ENCODE peak calls at places on chromosome 11, in four cellular contexts. G is upper lobe of right lung, Z is Panc1, E is heart right ventricle. R is an unnamed sample.

GRCh38 chr11:125517116-125517804 is 21.2 kb upstream of the FEZ1 start:
- ATAC-seq in Z (no peak), G (no peak), E (no peak), R (no peak)

GRCh38 chr11:15114501-15115475 is at the start of gene INSC:
- ATAC-seq in G (peak), E (peak), Z (peak), R (no peak)

GRCh38 chr11:32821517-32821916 is 8.2 kb upstream of the PRRG4 start:
- ATAC-seq in Z (no peak), G (no peak), E (no peak), R (no peak)

GRCh38 chr11:71190551-71190950 is 61.8 kb downstream of the SHANK2 start:
- ATAC-seq in E (no peak), G (no peak), Z (no peak), R (no peak)

GRCh38 chr11:1505480-1505879 is 18.9 kb upstream of the MOB2 start:
- ATAC-seq in G (no peak), E (no peak), Z (no peak), R (no peak)

GRCh38 chr11:72970557-72971118 is 156.4 kb downstream of the ATG16L2 start:
- ATAC-seq in E (no peak), G (no peak), Z (no peak), R (no peak)

GRCh38 chr11:26622201-26622600 is 50.1 kb upstream of the MUC15 start:
- ATAC-seq in Z (no peak), E (no peak), G (no peak), R (no peak)

GRCh38 chr11:10651579-10652361 is 41.8 kb downstream of the IRAG1 start:
- ATAC-seq in Z (no peak), E (peak), G (no peak), R (no peak)

GRCh38 chr11:106990322-106990721 is 28.0 kb downstream of the GUCY1A2 start:
- ATAC-seq in Z (no peak), E (peak), G (no peak), R (no peak)

GRCh38 chr11:16403851-16404250 is 47.5 kb upstream of the SOX6 start:
- ATAC-seq in G (no peak), E (no peak), Z (no peak), R (no peak)

GRCh38 chr11:86671386-86672006 is 920 bp downstream of the ME3 start:
- ATAC-seq in G (peak), E (peak), Z (peak), R (peak)

GRCh38 chr11:126345759-126346585 is 9.5 kb upstream of the ST3GAL4 start:
- ATAC-seq in Z (no peak), G (peak), E (peak), R (peak)

GRCh38 chr11:725624-726202 is 19.7 kb downstream of the EPS8L2 start:
- ATAC-seq in E (no peak), G (no peak), Z (no peak), R (no peak)

GRCh38 chr11:36729765-36730164 is 131.7 kb upstream of the RAG2 start:
- ATAC-seq in Z (no peak), E (no peak), G (no peak), R (no peak)

GRCh38 chr11:10561043-10561818 is 7.2 kb downstream of the LYVE1 start:
- ATAC-seq in E (peak), Z (peak), G (peak), R (no peak)

GRCh38 chr11:69970785-69971535 is 107.2 kb upstream of the ANO1 start:
- ATAC-seq in E (no peak), G (no peak), Z (no peak), R (no peak)

GRCh38 chr11:61656347-61657077 is 23.7 kb upstream of the DAGLA start:
- ATAC-seq in G (peak), E (peak), Z (no peak), R (no peak)

GRCh38 chr11:97279341-97279740 is 889.5 kb downstream of the JRKL start:
- ATAC-seq in G (peak), Z (no peak), E (no peak), R (no peak)

GRCh38 chr11:83174008-83174407 is 17.1 kb downstream of the PCF11 start:
- ATAC-seq in E (peak), G (peak), Z (no peak), R (no peak)

GRCh38 chr11:6219359-6219758 is 14.0 kb downstream of the C11orf42 start:
- ATAC-seq in E (peak), Z (peak), G (peak), R (peak)

GRCh38 chr11:128512478-128513127 is 74.8 kb downstream of the ETS1 start:
- ATAC-seq in Z (no peak), G (no peak), E (no peak), R (no peak)

GRCh38 chr11:1858154-1858553 is 5.3 kb downstream of the LSP1 start:
- ATAC-seq in G (peak), E (no peak), Z (no peak), R (no peak)

GRCh38 chr11:1889527-1889930 is 2.2 kb downstream of the PRR33 start:
- ATAC-seq in E (peak), Z (no peak), G (peak), R (no peak)

GRCh38 chr11:128523616-128524015 is 63.7 kb downstream of the ETS1 start:
- ATAC-seq in E (no peak), Z (no peak), G (no peak), R (no peak)

GRCh38 chr11:69499216-69499945 is 17.9 kb downstream of the LINC01488 start:
- ATAC-seq in Z (peak), G (no peak), E (no peak), R (no peak)

GRCh38 chr11:118005224-118006152 is 19.3 kb downstream of the IL10RA start:
- ATAC-seq in G (no peak), E (no peak), Z (no peak), R (no peak)

GRCh38 chr11:120516461-120517389 is 5.2 kb downstream of the GRIK4 start:
- ATAC-seq in E (peak), G (no peak), Z (no peak), R (peak)

GRCh38 chr11:113401718-113402117 is 14.1 kb downstream of the ANKK1 start:
- ATAC-seq in E (peak), G (peak), Z (no peak), R (peak)

GRCh38 chr11:35146074-35146521 is 7.1 kb downstream of the CD44 start:
- ATAC-seq in G (peak), Z (no peak), E (no peak), R (no peak)

GRCh38 chr11:66617148-66617814 is 851 bp downstream of the RBM14 start:
- ATAC-seq in E (peak), Z (peak), G (peak), R (peak)

GRCh38 chr11:17528181-17528691 is 16.0 kb downstream of the USH1C start:
- ATAC-seq in E (peak), G (peak), Z (peak), R (peak)

GRCh38 chr11:113113801-113114451 is 152.7 kb downstream of the NCAM1 start:
- ATAC-seq in G (no peak), Z (no peak), E (peak), R (peak)

GRCh38 chr11:26841818-26842457 is 120.1 kb upstream of the SLC5A12 start:
- ATAC-seq in E (no peak), Z (no peak), G (no peak), R (peak)

GRCh38 chr11:61187505-61188130 is 15.7 kb upstream of the PGA3 start:
- ATAC-seq in E (no peak), G (peak), Z (peak), R (peak)

GRCh38 chr11:45341379-45341778 is 55.2 kb upstream of the SYT13 start:
- ATAC-seq in E (no peak), G (no peak), Z (no peak), R (no peak)

GRCh38 chr11:128551641-128552335 is 35.6 kb downstream of the ETS1 start:
- ATAC-seq in Z (no peak), G (no peak), E (no peak), R (no peak)

R was measured in SK-N-SH treated with all-trans-retinoic acid at 6 μM for 48 hours.